ENCODE peak calls at places on chromosomes 7 and 10, in four cellular contexts. One of them, this sample, is unnamed.

GRCh38 chr7:128123291-128124037 is 92.2 kb upstream of the LRRC4 start:
- DNase-seq in activated CD8-positive, alpha-beta T cell treated with anti-CD3 and anti-CD28 coated beads for 36 hours: no peak
- DNase-seq in BE2C: peak
- DNase-seq in pancreas: no peak
- DNase-seq in this sample: peak

GRCh38 chr10:35821339-35821911 is 179.3 kb upstream of the FZD8 start:
- DNase-seq in pancreas: no peak
- DNase-seq in BE2C: no peak
- DNase-seq in activated CD8-positive, alpha-beta T cell treated with anti-CD3 and anti-CD28 coated beads for 36 hours: no peak
- DNase-seq in this sample: no peak

GRCh38 chr7:93036807-93037206 is 81.0 kb downstream of the SAMD9 start:
- DNase-seq in BE2C: no peak
- DNase-seq in activated CD8-positive, alpha-beta T cell treated with anti-CD3 and anti-CD28 coated beads for 36 hours: peak
- DNase-seq in pancreas: no peak
- DNase-seq in this sample: no peak

GRCh38 chr7:156466262-156466661 is 174.3 kb upstream of the RNF32 start:
- DNase-seq in pancreas: no peak
- DNase-seq in BE2C: no peak
- DNase-seq in activated CD8-positive, alpha-beta T cell treated with anti-CD3 and anti-CD28 coated beads for 36 hours: no peak
- DNase-seq in this sample: no peak

GRCh38 chr7:117995850-117996650 is 122.8 kb upstream of the CTTNBP2 start:
- DNase-seq in activated CD8-positive, alpha-beta T cell treated with anti-CD3 and anti-CD28 coated beads for 36 hours: no peak
- DNase-seq in BE2C: no peak
- DNase-seq in pancreas: no peak
- DNase-seq in this sample: no peak

GRCh38 chr10:132194726-132195125 is 8.0 kb downstream of the DPYSL4 start:
- DNase-seq in pancreas: no peak
- DNase-seq in activated CD8-positive, alpha-beta T cell treated with anti-CD3 and anti-CD28 coated beads for 36 hours: no peak
- DNase-seq in BE2C: no peak
- DNase-seq in this sample: no peak

GRCh38 chr10:34780818-34781380 is 34.2 kb downstream of the PARD3 start:
- DNase-seq in pancreas: peak
- DNase-seq in BE2C: peak
- DNase-seq in activated CD8-positive, alpha-beta T cell treated with anti-CD3 and anti-CD28 coated beads for 36 hours: peak
- DNase-seq in this sample: no peak

GRCh38 chr7:143279186-143280098 is 5.3 kb upstream of the TMEM139 start:
- DNase-seq in BE2C: no peak
- DNase-seq in activated CD8-positive, alpha-beta T cell treated with anti-CD3 and anti-CD28 coated beads for 36 hours: no peak
- DNase-seq in pancreas: no peak
- DNase-seq in this sample: no peak

GRCh38 chr7:127865466-127865865 is 165.8 kb downstream of the LRRC4 start:
- DNase-seq in pancreas: no peak
- DNase-seq in BE2C: no peak
- DNase-seq in activated CD8-positive, alpha-beta T cell treated with anti-CD3 and anti-CD28 coated beads for 36 hours: no peak
- DNase-seq in this sample: no peak

GRCh38 chr10:30374353-30374752 is 25.3 kb upstream of the MTPAP start:
- DNase-seq in BE2C: peak
- DNase-seq in activated CD8-positive, alpha-beta T cell treated with anti-CD3 and anti-CD28 coated beads for 36 hours: no peak
- DNase-seq in pancreas: no peak
- DNase-seq in this sample: no peak

GRCh38 chr10:21681156-21681555 is 147.1 kb downstream of the MLLT10 start:
- DNase-seq in pancreas: no peak
- DNase-seq in activated CD8-positive, alpha-beta T cell treated with anti-CD3 and anti-CD28 coated beads for 36 hours: no peak
- DNase-seq in BE2C: no peak
- DNase-seq in this sample: no peak

GRCh38 chr7:114007391-114007790 is 88.6 kb upstream of the PPP1R3A start:
- DNase-seq in activated CD8-positive, alpha-beta T cell treated with anti-CD3 and anti-CD28 coated beads for 36 hours: no peak
- DNase-seq in BE2C: no peak
- DNase-seq in pancreas: no peak
- DNase-seq in this sample: no peak

GRCh38 chr10:27759483-27760281 is 14.1 kb upstream of the MKX start:
- DNase-seq in pancreas: no peak
- DNase-seq in BE2C: no peak
- DNase-seq in activated CD8-positive, alpha-beta T cell treated with anti-CD3 and anti-CD28 coated beads for 36 hours: no peak
- DNase-seq in this sample: no peak
- TF ChIP-seq CTCF in pancreas: no peak
- TF ChIP-seq CTCF in BE2C: no peak
- TF ChIP-seq CTCF in activated CD8-positive, alpha-beta T cell treated with anti-CD3 and anti-CD28 coated beads for 36 hours: no peak
- TF ChIP-seq CTCF in this sample: peak

DNA sequence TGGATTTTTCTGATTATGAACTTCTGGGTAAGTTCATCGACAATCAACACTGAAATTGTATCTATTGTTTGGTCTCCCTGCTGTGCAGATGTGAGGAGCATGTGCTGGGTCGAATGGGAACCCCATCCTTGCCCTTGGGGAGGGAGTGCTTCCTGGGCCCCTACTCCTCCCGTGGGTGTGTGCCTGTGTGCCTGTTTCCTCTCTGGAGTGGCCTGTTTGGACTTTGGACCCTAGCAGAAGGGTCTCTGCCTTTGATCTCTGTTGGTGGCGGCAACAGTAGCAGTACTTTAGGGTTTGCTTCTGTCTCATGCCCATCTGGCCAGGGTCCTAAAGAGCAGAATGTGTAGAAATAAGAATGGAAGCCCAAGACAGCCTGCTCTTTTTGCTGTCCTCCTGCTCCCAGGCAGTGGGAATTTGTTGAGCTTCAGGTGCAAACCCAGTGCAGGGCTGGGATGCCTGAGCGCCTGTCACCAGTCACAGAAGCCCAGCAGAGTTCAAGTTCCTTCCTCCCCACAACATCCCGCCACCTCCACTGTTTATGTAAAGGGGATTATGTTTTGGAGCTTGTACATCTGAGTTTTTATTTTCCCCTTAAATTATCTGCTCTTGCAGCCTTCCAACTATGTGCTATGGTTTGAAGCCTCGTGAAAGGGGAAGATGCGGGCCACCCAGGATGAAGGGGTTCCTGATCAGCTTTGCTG is 1.5 kb upstream of the TACR2 start:
- DNase-seq in pancreas: no peak
- DNase-seq in BE2C: no peak
- DNase-seq in activated CD8-positive, alpha-beta T cell treated with anti-CD3 and anti-CD28 coated beads for 36 hours: no peak
- DNase-seq in this sample: no peak
- TF ChIP-seq CTCF in pancreas: no peak
- TF ChIP-seq CTCF in BE2C: no peak
- TF ChIP-seq CTCF in activated CD8-positive, alpha-beta T cell treated with anti-CD3 and anti-CD28 coated beads for 36 hours: no peak
- TF ChIP-seq CTCF in this sample: no peak

GRCh38 chr10:133255323-133255722 is 17.7 kb downstream of the VENTX start:
- DNase-seq in pancreas: no peak
- DNase-seq in BE2C: no peak
- DNase-seq in activated CD8-positive, alpha-beta T cell treated with anti-CD3 and anti-CD28 coated beads for 36 hours: no peak
- DNase-seq in this sample: no peak
- TF ChIP-seq CTCF in pancreas: no peak
- TF ChIP-seq CTCF in BE2C: no peak
- TF ChIP-seq CTCF in activated CD8-positive, alpha-beta T cell treated with anti-CD3 and anti-CD28 coated beads for 36 hours: no peak
- TF ChIP-seq CTCF in this sample: no peak

GRCh38 chr10:76420725-76421124 is 989.3 kb downstream of the LRMDA start:
- DNase-seq in activated CD8-positive, alpha-beta T cell treated with anti-CD3 and anti-CD28 coated beads for 36 hours: no peak
- DNase-seq in pancreas: no peak
- DNase-seq in BE2C: no peak
- DNase-seq in this sample: no peak

GRCh38 chr10:76428541-76429330 is 997.3 kb downstream of the LRMDA start:
- DNase-seq in BE2C: no peak
- DNase-seq in pancreas: no peak
- DNase-seq in activated CD8-positive, alpha-beta T cell treated with anti-CD3 and anti-CD28 coated beads for 36 hours: no peak
- DNase-seq in this sample: no peak

GRCh38 chr10:76422769-76423168 is 991.3 kb downstream of the LRMDA start:
- DNase-seq in pancreas: no peak
- DNase-seq in activated CD8-positive, alpha-beta T cell treated with anti-CD3 and anti-CD28 coated beads for 36 hours: no peak
- DNase-seq in BE2C: no peak
- DNase-seq in this sample: no peak
- TF ChIP-seq CTCF in pancreas: no peak
- TF ChIP-seq CTCF in activated CD8-positive, alpha-beta T cell treated with anti-CD3 and anti-CD28 coated beads for 36 hours: no peak
- TF ChIP-seq CTCF in BE2C: no peak
- TF ChIP-seq CTCF in this sample: peak

GRCh38 chr10:55629792-55630490 is 731.1 kb downstream of the ZWINT start:
- DNase-seq in pancreas: peak
- DNase-seq in BE2C: peak
- DNase-seq in activated CD8-positive, alpha-beta T cell treated with anti-CD3 and anti-CD28 coated beads for 36 hours: peak
- DNase-seq in this sample: no peak
- TF ChIP-seq CTCF in pancreas: peak
- TF ChIP-seq CTCF in BE2C: peak
- TF ChIP-seq CTCF in activated CD8-positive, alpha-beta T cell treated with anti-CD3 and anti-CD28 coated beads for 36 hours: no peak
- TF ChIP-seq CTCF in this sample: peak

GRCh38 chr7:45923290-45923689 is 2.2 kb upstream of the IGFBP3 start:
- DNase-seq in activated CD8-positive, alpha-beta T cell treated with anti-CD3 and anti-CD28 coated beads for 36 hours: peak
- DNase-seq in pancreas: peak
- DNase-seq in BE2C: peak
- DNase-seq in this sample: peak

GRCh38 chr7:45922810-45923209 is 1.7 kb upstream of the IGFBP3 start:
- DNase-seq in activated CD8-positive, alpha-beta T cell treated with anti-CD3 and anti-CD28 coated beads for 36 hours: peak
- DNase-seq in BE2C: no peak
- DNase-seq in pancreas: no peak
- DNase-seq in this sample: no peak

GRCh38 chr7:45920543-45921380 is at the start of gene IGFBP3:
- DNase-seq in pancreas: peak
- DNase-seq in activated CD8-positive, alpha-beta T cell treated with anti-CD3 and anti-CD28 coated beads for 36 hours: no peak
- DNase-seq in BE2C: peak
- DNase-seq in this sample: no peak

GRCh38 chr7:45921381-45921698 is 268 bp upstream of the IGFBP3 start:
- DNase-seq in BE2C: no peak
- DNase-seq in pancreas: no peak
- DNase-seq in activated CD8-positive, alpha-beta T cell treated with anti-CD3 and anti-CD28 coated beads for 36 hours: no peak
- DNase-seq in this sample: no peak

DNA sequence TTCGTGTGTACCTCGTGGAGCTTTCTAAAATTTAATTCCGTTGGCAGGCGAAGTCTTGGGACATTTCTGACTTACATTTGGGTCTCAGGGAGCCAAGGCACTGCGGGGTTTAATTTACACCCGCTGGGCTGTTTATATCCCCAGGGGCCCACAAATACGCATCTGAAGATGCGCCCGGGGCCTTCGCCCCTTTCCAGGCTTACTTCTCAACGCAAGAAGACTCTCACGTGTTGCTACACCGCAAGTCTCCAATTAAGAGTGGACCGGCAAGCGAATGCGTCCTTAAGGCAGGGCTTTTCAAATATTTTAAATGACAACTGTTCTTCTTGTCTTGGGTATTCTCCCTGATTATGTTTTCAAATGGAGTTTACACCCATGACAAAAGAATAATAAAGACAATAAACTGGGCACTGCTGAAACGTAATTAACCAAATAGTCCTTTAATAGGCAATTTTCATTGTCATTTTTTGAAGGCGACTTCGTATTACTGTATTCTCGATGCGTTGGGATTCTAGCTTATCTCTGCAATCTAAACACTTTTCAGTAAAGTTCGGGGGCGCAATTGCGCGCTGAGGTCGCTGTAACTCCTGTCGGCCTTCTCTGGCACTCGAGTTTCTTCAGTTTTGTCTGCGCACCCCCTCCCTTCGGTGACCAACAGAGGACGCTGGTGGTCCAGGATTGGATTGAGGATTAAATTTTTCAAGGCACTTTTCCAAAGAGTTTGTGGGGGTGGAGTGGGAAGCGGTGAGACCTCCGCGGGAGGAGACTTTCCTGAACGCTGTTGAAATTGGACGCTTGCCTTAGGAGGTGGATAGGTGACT is 837 bp upstream of the IGFBP3 start:
- DNase-seq in BE2C: peak
- DNase-seq in activated CD8-positive, alpha-beta T cell treated with anti-CD3 and anti-CD28 coated beads for 36 hours: peak
- DNase-seq in pancreas: peak
- DNase-seq in this sample: peak
- TF ChIP-seq CTCF in BE2C: peak
- TF ChIP-seq CTCF in activated CD8-positive, alpha-beta T cell treated with anti-CD3 and anti-CD28 coated beads for 36 hours: peak
- TF ChIP-seq CTCF in pancreas: peak
- TF ChIP-seq CTCF in this sample: peak